ENCODE peak calls at places on chromosomes 5 and 9, in nine cellular contexts. Q is fibroblast of lung; L is neuronal stem cell; Z is uterus; S is gastrocnemius medialis; A is body of pancreas; N is CD8-positive, alpha-beta T cell; V is IMR-90; J is aorta. Y is an unnamed sample.

GRCh38 chr5:176573564-176574296 is 24.6 kb downstream of the CDHR2 start:
- DNase-seq in Z (peak; percentile 40), N (peak; percentile 74), J (peak; percentile 91), L (peak; percentile 57), S (peak; percentile 36), V (peak; percentile 32), Q (peak; percentile 26), A (peak; percentile 68), Y (no peak)

GRCh38 chr5:133873454-133873853 is 95.0 kb downstream of the C5orf15 start:
- DNase-seq in A (no peak), Q (peak; percentile 60), V (no peak), S (no peak), L (no peak), J (no peak), Z (no peak), N (no peak), Y (no peak)

GRCh38 chr5:173969167-173970049 is 19.6 kb upstream of the C5orf47 start:
- DNase-seq in Q (peak; percentile 67), V (peak; percentile 88), L (no peak), J (no peak), S (no peak), Z (no peak), N (no peak), A (no peak), Y (peak; percentile 97)

GRCh38 chr9:134190232-134191121 is 26.1 kb upstream of the RNU6ATAC start:
- DNase-seq in V (no peak), L (no peak), Q (no peak), A (no peak), J (peak; percentile 64), N (no peak), S (peak; percentile 73), Z (no peak), Y (no peak)

GRCh38 chr5:173913686-173914321 is 25.7 kb downstream of the CPEB4 start:
- DNase-seq in Z (no peak), N (no peak), S (no peak), J (no peak), Q (no peak), V (no peak), L (no peak), A (no peak), Y (no peak)

GRCh38 chr5:146441896-146442295 is 5.2 kb upstream of the TCERG1 start:
- DNase-seq in Q (peak; percentile 28), S (no peak), J (no peak), V (peak; percentile 36), N (no peak), L (no peak), A (no peak), Z (no peak), Y (no peak)

GRCh38 chr9:96505316-96505991 is 55.5 kb downstream of the HABP4 start:
- DNase-seq in L (no peak), Z (no peak), N (no peak), A (no peak), S (no peak), Q (no peak), J (no peak), V (no peak), Y (no peak)

GRCh38 chr5:130268489-130268888 is 364.2 kb downstream of the CHSY3 start:
- DNase-seq in Q (no peak), N (no peak), J (no peak), A (no peak), S (no peak), Z (no peak), L (no peak), V (no peak), Y (no peak)

GRCh38 chr5:40676643-40677333 is 2.9 kb upstream of the PTGER4 start:
- DNase-seq in S (no peak), J (no peak), V (peak; percentile 87), Z (peak; percentile 25), N (no peak), Q (peak; percentile 90), L (no peak), A (peak; percentile 35), Y (peak; percentile 68)

GRCh38 chr9:126861707-126862460 is 1.4 kb downstream of the ZBTB34 start:
- DNase-seq in N (no peak), Q (no peak), J (no peak), A (no peak), L (no peak), Z (no peak), V (peak; percentile 32), S (no peak), Y (no peak)

GRCh38 chr5:151062405-151063135 is 18.3 kb downstream of the TNIP1 start:
- DNase-seq in J (no peak), A (no peak), V (no peak), N (no peak), S (no peak), Z (no peak), Q (no peak), L (no peak), Y (no peak)

GRCh38 chr5:125227333-125228075 is 481.1 kb upstream of the ZNF608 start:
- DNase-seq in J (no peak), N (no peak), L (peak; percentile 9), Z (no peak), V (peak; percentile 26), S (no peak), Q (peak; percentile 45), A (peak; percentile 8), Y (no peak)

GRCh38 chr5:82174128-82174918 is 103.8 kb downstream of the RPS23 start:
- DNase-seq in J (peak; percentile 83), V (peak; percentile 85), Q (peak; percentile 91), Z (peak; percentile 31), A (peak; percentile 67), N (peak; percentile 37), S (no peak), L (peak; percentile 32), Y (no peak)

GRCh38 chr5:109668668-109669422 is 20.9 kb upstream of the MAN2A1 start:
- DNase-seq in L (no peak), S (no peak), A (no peak), J (no peak), Q (no peak), N (no peak), V (no peak), Z (no peak), Y (no peak)
- H3K27ac ChIP-seq in L (no peak overlapping the region), S (no peak overlapping the region), A (no peak overlapping the region), J (no peak overlapping the region), Q (no peak overlapping the region), N (no peak overlapping the region), V (no peak overlapping the region), Z (no peak overlapping the region), Y (no peak overlapping the region)

GRCh38 chr9:92507496-92507895 is 25.2 kb upstream of the ASPN start:
- DNase-seq in S (no peak), Z (no peak), L (no peak), N (no peak), J (no peak), V (no peak), Q (no peak), A (no peak), Y (no peak)

GRCh38 chr9:92508018-92508417 is 25.7 kb upstream of the ASPN start:
- DNase-seq in Q (no peak), L (no peak), J (no peak), S (no peak), Z (peak; percentile 42), A (no peak), N (no peak), V (no peak), Y (no peak)

GRCh38 chr9:92506184-92506857 is 24.0 kb upstream of the ASPN start:
- DNase-seq in V (peak; percentile 95), J (no peak), Q (peak; percentile 97), L (no peak), Z (peak; percentile 58), S (peak; percentile 18), N (no peak), A (peak; percentile 42), Y (peak; percentile 88)

GRCh38 chr9:92504881-92505280 is 22.6 kb upstream of the ASPN start:
- DNase-seq in S (no peak), A (no peak), L (no peak), Z (no peak), Q (peak; percentile 89), J (no peak), N (no peak), V (peak; percentile 35), Y (no peak)

GRCh38 chr9:92507005-92507404 is 24.7 kb upstream of the ASPN start:
- DNase-seq in S (no peak), J (no peak), N (no peak), V (no peak), L (no peak), Q (no peak), Z (no peak), A (no peak), Y (no peak)
- H3K4me1 ChIP-seq in S (peaks cover 9% of the 10 kb centered on the region), J (peaks cover 6% of the 10 kb centered on the region), N (no peaks in the 10 kb centered on the region), V (peaks cover 23% of the 10 kb centered on the region), L (no peaks in the 10 kb centered on the region), Q (peaks cover 29% of the 10 kb centered on the region), Z (peaks cover 3% of the 10 kb centered on the region), A (no peaks in the 10 kb centered on the region), Y (peaks cover 34% of the 10 kb centered on the region)

DNA sequence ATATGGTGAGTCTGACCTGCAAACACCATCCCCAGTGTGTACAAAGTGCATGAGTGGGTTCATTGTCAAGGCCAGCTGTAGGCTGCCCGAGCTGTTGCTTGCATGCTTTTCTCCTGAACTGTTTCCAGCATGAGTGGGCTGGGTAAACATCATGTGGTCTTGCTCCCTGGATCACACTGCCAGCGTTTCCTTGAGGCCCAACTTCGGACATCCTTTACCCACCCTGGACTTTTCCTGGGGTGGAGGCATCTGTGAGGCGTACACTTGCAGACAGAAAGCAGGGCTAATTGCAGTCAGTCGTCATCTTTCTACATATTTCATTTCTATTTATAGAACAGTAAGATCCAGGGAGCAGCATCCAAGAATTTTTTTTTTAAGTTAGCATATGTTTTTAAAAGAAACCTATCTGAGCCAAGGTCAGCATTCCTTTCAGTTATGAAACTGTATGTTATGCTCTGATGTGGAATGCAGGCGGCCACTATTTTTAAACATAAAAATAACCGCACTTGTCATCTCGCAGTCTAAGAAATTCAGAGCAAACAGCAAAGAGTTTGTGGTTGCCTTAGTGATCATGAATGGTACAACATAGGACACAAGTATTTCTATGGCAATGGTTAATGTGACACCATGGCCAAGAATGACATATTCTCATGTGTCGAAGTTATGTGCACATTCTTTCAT is 106.5 kb upstream of the DMRT1 start:
- DNase-seq in Z (peak; percentile 68), Q (peak; percentile 98), V (peak; percentile 97), N (no peak), J (peak; percentile 81), L (no peak), S (no peak), A (no peak), Y (no peak)
- H3K27ac ChIP-seq in Z (peak overlapping the region; percentile 81), Q (peak overlapping the region; percentile 87), V (peak overlapping the region; percentile 70), N (no peak overlapping the region), J (no peak overlapping the region), L (no peak overlapping the region), S (peak overlapping the region; percentile 85), A (no peak overlapping the region), Y (no peak overlapping the region)

GRCh38 chr9:93132287-93132927 is 1.6 kb downstream of the NINJ1 start:
- DNase-seq in A (peak; percentile 63), S (no peak), J (no peak), Q (peak; percentile 70), N (no peak), V (no peak), Z (peak; percentile 81), L (no peak), Y (no peak)

GRCh38 chr9:93134740-93135444 is 841 bp upstream of the NINJ1 start:
- DNase-seq in V (peak; percentile 82), N (no peak), Q (no peak), L (no peak), A (no peak), S (no peak), J (no peak), Z (peak; percentile 22), Y (no peak)

GRCh38 chr9:93133641-93134017 is 422 bp downstream of the NINJ1 start:
- DNase-seq in V (peak; percentile 94), S (peak; percentile 64), J (peak; percentile 93), Z (peak; percentile 88), N (no peak), L (peak; percentile 59), A (peak; percentile 90), Q (peak; percentile 89), Y (peak; percentile 58)

GRCh38 chr9:93132946-93133640 is 958 bp downstream of the NINJ1 start:
- DNase-seq in S (no peak), V (no peak), J (no peak), L (no peak), A (no peak), N (no peak), Q (no peak), Z (peak; percentile 52), Y (peak; percentile 32)

GRCh38 chr9:93134018-93134739 is at the start of gene NINJ1:
- DNase-seq in V (peak; percentile 60), N (peak; percentile 60), J (peak; percentile 91), Z (peak; percentile 68), Q (peak; percentile 63), S (peak; percentile 56), A (peak; percentile 74), L (peak; percentile 76), Y (peak; percentile 76)
- H3K4me1 ChIP-seq in V (peaks cover 30% of the 10 kb centered on the region), N (peaks cover 50% of the 10 kb centered on the region), J (no peaks in the 10 kb centered on the region), Z (peaks cover 3% of the 10 kb centered on the region), Q (peaks cover 17% of the 10 kb centered on the region), S (peaks cover 57% of the 10 kb centered on the region), A (peaks cover 62% of the 10 kb centered on the region), L (peaks cover 13% of the 10 kb centered on the region), Y (peaks cover 26% of the 10 kb centered on the region)

Y was measured in PC-9.